ENCODE peak calls at places on chromosomes 16 and 17, in six cellular contexts. One of them, this sample, is unnamed.

GRCh38 chr16:86577314-86577971 is 906 bp upstream of the FOXL1 start:
- DNase-seq in NB4: no peak
- DNase-seq in HCT116: no peak
- DNase-seq in H1: no peak
- DNase-seq in SK-N-SH: no peak
- DNase-seq in A549: no peak
- DNase-seq in this sample: no peak

GRCh38 chr16:73068546-73069401 is 20.8 kb upstream of the ZFHX3 start:
- DNase-seq in NB4: peak
- DNase-seq in H1: no peak
- DNase-seq in HCT116: no peak
- DNase-seq in SK-N-SH: no peak
- DNase-seq in A549: no peak
- DNase-seq in this sample: no peak

GRCh38 chr16:19689342-19689741 is 28.7 kb downstream of the KNOP1 start:
- DNase-seq in H1: no peak
- DNase-seq in SK-N-SH: no peak
- DNase-seq in A549: no peak
- DNase-seq in NB4: no peak
- DNase-seq in HCT116: no peak
- DNase-seq in this sample: no peak

GRCh38 chr16:85615014-85615851 is 2.1 kb downstream of the GSE1 start:
- DNase-seq in A549: peak
- DNase-seq in H1: peak
- DNase-seq in NB4: peak
- DNase-seq in SK-N-SH: no peak
- DNase-seq in HCT116: peak
- DNase-seq in this sample: peak

GRCh38 chr17:35930211-35931065 is at the start of gene RDM1:
- DNase-seq in H1: peak
- DNase-seq in NB4: peak
- DNase-seq in SK-N-SH: peak
- DNase-seq in A549: peak
- DNase-seq in HCT116: peak
- DNase-seq in this sample: peak

GRCh38 chr17:17413821-17414220 is 63.0 kb upstream of the MED9 start:
- DNase-seq in A549: no peak
- DNase-seq in SK-N-SH: no peak
- DNase-seq in NB4: no peak
- DNase-seq in H1: no peak
- DNase-seq in HCT116: no peak
- DNase-seq in this sample: no peak

GRCh38 chr16:86215233-86215978 is 294.9 kb upstream of the FOXF1 start:
- DNase-seq in NB4: no peak
- DNase-seq in SK-N-SH: no peak
- DNase-seq in A549: no peak
- DNase-seq in H1: no peak
- DNase-seq in HCT116: no peak
- DNase-seq in this sample: no peak

GRCh38 chr16:21126518-21126917 is 24.1 kb downstream of the DNAH3 start:
- DNase-seq in NB4: no peak
- DNase-seq in HCT116: no peak
- DNase-seq in SK-N-SH: no peak
- DNase-seq in H1: no peak
- DNase-seq in A549: no peak
- DNase-seq in this sample: peak

GRCh38 chr16:5374184-5374583 is 276.6 kb upstream of the EEF2KMT start:
- DNase-seq in A549: no peak
- DNase-seq in NB4: no peak
- DNase-seq in HCT116: no peak
- DNase-seq in SK-N-SH: no peak
- DNase-seq in H1: no peak
- DNase-seq in this sample: no peak

GRCh38 chr16:814974-815373 is 14.4 kb upstream of the GNG13 start:
- DNase-seq in H1: no peak
- DNase-seq in A549: no peak
- DNase-seq in NB4: no peak
- DNase-seq in SK-N-SH: no peak
- DNase-seq in HCT116: no peak
- DNase-seq in this sample: no peak

GRCh38 chr17:20955437-20956323 is 87.1 kb downstream of the USP22 start:
- DNase-seq in SK-N-SH: no peak
- DNase-seq in NB4: no peak
- DNase-seq in HCT116: no peak
- DNase-seq in H1: no peak
- DNase-seq in A549: no peak
- DNase-seq in this sample: no peak

GRCh38 chr16:69823831-69824563 is 61.9 kb downstream of the WWP2 start:
- DNase-seq in HCT116: no peak
- DNase-seq in A549: no peak
- DNase-seq in H1: no peak
- DNase-seq in SK-N-SH: no peak
- DNase-seq in NB4: no peak
- DNase-seq in this sample: no peak

GRCh38 chr16:69822174-69822935 is 60.2 kb downstream of the WWP2 start:
- DNase-seq in SK-N-SH: no peak
- DNase-seq in HCT116: no peak
- DNase-seq in H1: no peak
- DNase-seq in NB4: no peak
- DNase-seq in A549: no peak
- DNase-seq in this sample: no peak

GRCh38 chr16:69821844-69822173 is 59.7 kb downstream of the WWP2 start:
- DNase-seq in H1: no peak
- DNase-seq in HCT116: no peak
- DNase-seq in NB4: no peak
- DNase-seq in A549: no peak
- DNase-seq in SK-N-SH: no peak
- DNase-seq in this sample: no peak

GRCh38 chr16:69818811-69819587 is 56.9 kb downstream of the WWP2 start:
- DNase-seq in A549: no peak
- DNase-seq in H1: no peak
- DNase-seq in HCT116: no peak
- DNase-seq in NB4: no peak
- DNase-seq in SK-N-SH: peak
- DNase-seq in this sample: no peak

DNA sequence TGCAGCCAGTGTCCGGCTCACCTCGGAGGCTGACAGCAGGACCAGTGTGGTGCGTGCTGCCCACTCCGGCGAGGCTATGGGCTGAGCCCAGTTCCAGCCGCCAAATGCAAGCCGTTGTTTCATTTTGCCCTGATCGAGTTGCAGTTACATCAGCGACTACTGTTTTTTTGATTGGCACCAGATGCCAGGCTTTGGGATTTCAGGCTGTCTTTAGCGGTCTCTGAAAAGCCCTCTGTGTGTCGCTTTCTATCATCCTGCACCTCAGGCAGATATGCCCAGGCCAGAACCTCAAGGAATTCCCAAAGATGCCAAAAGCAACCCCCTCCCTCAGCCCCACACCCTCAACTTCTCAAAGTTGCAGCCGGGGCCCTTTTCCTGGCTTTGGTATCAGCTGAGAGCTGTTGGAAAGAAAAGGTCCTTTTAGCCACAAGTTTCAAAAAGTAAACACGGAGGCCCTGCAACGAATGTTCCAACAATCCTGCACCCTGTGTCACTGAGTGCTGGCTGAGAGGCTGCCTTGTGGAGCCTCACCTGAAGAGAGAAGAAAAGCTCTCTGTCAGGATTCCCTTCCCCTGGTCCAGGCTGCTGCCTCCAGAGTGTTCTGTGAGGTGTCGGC is 58.9 kb downstream of the WWP2 start:
- DNase-seq in H1: no peak
- DNase-seq in HCT116: no peak
- DNase-seq in SK-N-SH: peak
- DNase-seq in A549: no peak
- DNase-seq in NB4: no peak
- DNase-seq in this sample: no peak
- TF ChIP-seq MAX in H1: no peak
- TF ChIP-seq MAX in HCT116: no peak
- TF ChIP-seq MAX in SK-N-SH: no peak
- TF ChIP-seq MAX in A549: no peak
- TF ChIP-seq MAX in NB4: no peak
- TF ChIP-seq MAX in this sample: no peak

DNA sequence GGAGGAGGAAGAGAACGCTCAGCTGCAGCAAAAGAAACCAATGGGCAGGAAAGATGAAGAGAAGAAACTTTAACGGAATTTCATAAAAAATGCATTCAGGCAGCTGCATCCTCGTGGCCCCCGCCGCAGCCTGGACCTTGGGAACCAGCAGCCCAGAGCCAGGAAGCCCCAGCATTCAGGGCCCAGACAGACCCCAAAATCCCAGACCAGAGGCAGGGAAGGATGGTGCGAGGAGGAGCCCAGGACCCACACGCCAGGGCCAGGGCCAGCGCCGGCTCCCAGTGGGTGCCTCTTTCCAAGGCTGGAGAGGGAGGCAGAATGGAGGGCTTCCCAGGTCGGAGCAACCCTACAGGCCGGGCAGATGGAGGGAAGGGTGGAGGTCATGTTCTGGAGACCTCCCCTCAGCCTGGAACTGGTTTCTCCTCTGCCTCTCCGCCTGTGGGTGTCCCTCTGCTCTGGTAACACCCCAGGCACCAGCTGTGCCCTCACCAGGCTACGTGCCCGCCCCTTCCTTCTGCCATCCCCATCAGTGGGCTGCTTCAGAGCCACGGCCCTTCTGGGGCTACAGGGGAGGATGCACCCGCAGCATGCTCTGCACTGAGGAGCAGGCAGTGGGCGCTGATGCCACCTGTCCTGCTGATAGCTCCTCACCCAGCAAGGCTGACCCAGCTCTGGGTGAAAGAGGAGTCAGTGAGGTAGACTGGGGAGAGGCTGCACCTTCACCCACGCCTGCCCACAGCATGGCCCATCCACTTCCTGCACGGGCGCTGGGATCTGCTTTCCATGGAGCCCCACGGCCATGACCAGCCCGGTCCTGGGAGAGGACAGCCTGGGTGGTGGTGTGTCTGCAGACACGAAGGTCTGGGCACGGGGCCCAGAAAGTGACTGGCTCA is 1.2 kb upstream of the MIF4GD start:
- DNase-seq in H1: no peak
- DNase-seq in A549: no peak
- DNase-seq in SK-N-SH: peak
- DNase-seq in HCT116: no peak
- DNase-seq in NB4: peak
- DNase-seq in this sample: no peak
- TF ChIP-seq MAX in H1: no peak
- TF ChIP-seq MAX in A549: no peak
- TF ChIP-seq MAX in SK-N-SH: no peak
- TF ChIP-seq MAX in HCT116: no peak
- TF ChIP-seq MAX in NB4: no peak
- TF ChIP-seq MAX in this sample: no peak

GRCh38 chr17:27451906-27452305 is 4.3 kb upstream of the KSR1 start:
- DNase-seq in SK-N-SH: no peak
- DNase-seq in HCT116: no peak
- DNase-seq in NB4: no peak
- DNase-seq in A549: no peak
- DNase-seq in H1: no peak
- DNase-seq in this sample: no peak

GRCh38 chr17:27455569-27455913 is 707 bp upstream of the KSR1 start:
- DNase-seq in A549: no peak
- DNase-seq in NB4: no peak
- DNase-seq in SK-N-SH: no peak
- DNase-seq in H1: no peak
- DNase-seq in HCT116: no peak
- DNase-seq in this sample: no peak

GRCh38 chr17:27452828-27453227 is 3.4 kb upstream of the KSR1 start:
- DNase-seq in A549: no peak
- DNase-seq in H1: no peak
- DNase-seq in HCT116: no peak
- DNase-seq in NB4: no peak
- DNase-seq in SK-N-SH: no peak
- DNase-seq in this sample: no peak

GRCh38 chr17:27454089-27454488 is 2.2 kb upstream of the KSR1 start:
- DNase-seq in H1: no peak
- DNase-seq in SK-N-SH: no peak
- DNase-seq in NB4: no peak
- DNase-seq in A549: no peak
- DNase-seq in HCT116: no peak
- DNase-seq in this sample: no peak

GRCh38 chr17:27453466-27453865 is 2.8 kb upstream of the KSR1 start:
- DNase-seq in A549: no peak
- DNase-seq in SK-N-SH: no peak
- DNase-seq in HCT116: no peak
- DNase-seq in NB4: no peak
- DNase-seq in H1: no peak
- DNase-seq in this sample: no peak
- TF ChIP-seq MAX in A549: no peak
- TF ChIP-seq MAX in SK-N-SH: no peak
- TF ChIP-seq MAX in HCT116: no peak
- TF ChIP-seq MAX in NB4: no peak
- TF ChIP-seq MAX in H1: no peak
- TF ChIP-seq MAX in this sample: no peak

GRCh38 chr16:3007957-3008748 is 4.6 kb upstream of the CLDN9 start:
- DNase-seq in NB4: peak
- DNase-seq in A549: no peak
- DNase-seq in H1: peak
- DNase-seq in HCT116: no peak
- DNase-seq in SK-N-SH: no peak
- DNase-seq in this sample: peak

GRCh38 chr16:3012246-3012645 is 477 bp upstream of the CLDN9 start:
- DNase-seq in SK-N-SH: no peak
- DNase-seq in H1: peak
- DNase-seq in A549: no peak
- DNase-seq in HCT116: no peak
- DNase-seq in NB4: no peak
- DNase-seq in this sample: peak

GRCh38 chr16:3008749-3009088 is 4.0 kb upstream of the CLDN9 start:
- DNase-seq in NB4: peak
- DNase-seq in HCT116: no peak
- DNase-seq in A549: no peak
- DNase-seq in H1: no peak
- DNase-seq in SK-N-SH: no peak
- DNase-seq in this sample: no peak

GRCh38 chr16:3010510-3010909 is 2.2 kb upstream of the CLDN9 start:
- DNase-seq in NB4: no peak
- DNase-seq in H1: no peak
- DNase-seq in HCT116: no peak
- DNase-seq in SK-N-SH: no peak
- DNase-seq in A549: no peak
- DNase-seq in this sample: no peak

DNA sequence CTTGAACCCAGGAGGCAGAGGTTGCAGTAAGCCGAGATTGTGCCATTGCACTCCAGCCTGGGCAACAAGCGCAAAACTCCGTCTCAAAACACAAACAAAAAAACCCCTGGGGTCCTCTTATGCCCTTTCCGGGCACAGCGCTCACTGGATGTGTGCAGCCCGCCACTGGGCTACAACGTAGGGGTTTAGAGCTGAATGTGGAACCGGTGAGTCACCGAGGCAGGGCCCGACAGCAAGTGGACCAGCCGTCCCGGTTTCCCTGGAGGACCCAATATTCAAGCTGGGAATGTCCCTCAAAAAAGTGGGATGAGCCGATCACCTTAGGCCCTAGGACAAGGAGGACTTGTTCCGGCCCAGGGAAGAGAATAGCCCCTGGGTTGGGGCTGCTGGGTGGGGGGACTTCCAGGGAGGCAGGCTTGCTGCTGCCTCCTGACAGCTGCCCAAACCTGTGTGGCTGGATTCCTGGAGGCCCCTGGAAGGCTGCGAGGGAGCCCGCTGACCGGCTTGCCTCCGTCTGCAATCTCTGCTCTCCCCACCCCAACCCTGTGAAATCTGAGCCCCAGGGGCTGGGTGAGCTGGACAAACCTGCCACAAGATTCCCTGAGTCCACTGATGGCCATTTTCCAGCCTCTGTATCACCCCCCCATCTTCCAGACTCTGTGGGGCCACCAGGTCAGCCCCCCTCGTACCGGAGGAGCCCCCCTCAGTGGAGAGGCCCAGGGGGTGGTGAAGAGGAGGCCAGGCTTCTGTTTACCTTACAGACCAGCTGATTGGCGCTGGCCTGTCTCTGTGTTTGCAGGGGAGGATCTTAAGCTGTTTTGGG is 2.9 kb upstream of the CLDN9 start:
- DNase-seq in A549: no peak
- DNase-seq in NB4: no peak
- DNase-seq in H1: peak
- DNase-seq in HCT116: peak
- DNase-seq in SK-N-SH: no peak
- DNase-seq in this sample: peak
- TF ChIP-seq MAX in A549: no peak
- TF ChIP-seq MAX in NB4: no peak
- TF ChIP-seq MAX in H1: peak
- TF ChIP-seq MAX in HCT116: no peak
- TF ChIP-seq MAX in SK-N-SH: no peak
- TF ChIP-seq MAX in this sample: peak